ENCODE peak calls at places on chromosomes 5 and 9, in four cellular contexts. K, C, N and I are unnamed samples.

GRCh38 chr9:132752877-132753592 is 82.8 kb downstream of the GTF3C4 start:
- DNase-seq in C (no peak), N (no peak), K (no peak), I (peak; percentile 65)

GRCh38 chr9:138077126-138077525 is 199.5 kb downstream of the CACNA1B start:
- DNase-seq in N (no peak), K (no peak), C (no peak), I (no peak)

GRCh38 chr9:93058357-93059096 is at the start of gene SUSD3:
- DNase-seq in C (no peak), N (peak; percentile 54), K (no peak), I (peak; percentile 93)

GRCh38 chr5:142512680-142513042 is 173.2 kb downstream of the FGF1 start:
- DNase-seq in N (peak; percentile 34), K (peak; percentile 31), C (peak; percentile 62), I (no peak)

GRCh38 chr5:134964359-134965270 is 3.1 kb upstream of the CATSPER3 start:
- DNase-seq in N (peak; percentile 92), C (no peak), K (no peak), I (no peak)

GRCh38 chr9:38251036-38251335 is 141.5 kb upstream of the ALDH1B1 start:
- DNase-seq in K (no peak), C (no peak), N (no peak), I (no peak)

GRCh38 chr9:124258765-124259272 is 1.1 kb downstream of the NEK6 start:
- DNase-seq in K (peak; percentile 33), C (no peak), N (peak; percentile 23), I (peak; percentile 61)

GRCh38 chr5:40384782-40385390 is 294.8 kb upstream of the PTGER4 start:
- DNase-seq in C (no peak), K (no peak), N (no peak), I (no peak)

GRCh38 chr9:94076557-94076956 is 7.7 kb upstream of the PTPDC1 start:
- DNase-seq in N (no peak), C (no peak), K (no peak), I (no peak)

GRCh38 chr5:96934291-96934694 is 1.6 kb upstream of the LNPEP start:
- DNase-seq in K (no peak), N (peak; percentile 17), C (peak; percentile 42), I (peak; percentile 8)

GRCh38 chr5:180784497-180785097 is 18.0 kb downstream of the MGAT1 start:
- DNase-seq in K (peak; percentile 57), N (peak; percentile 70), C (peak; percentile 87), I (peak; percentile 50)

GRCh38 chr5:34494111-34494755 is 161.9 kb upstream of the RAI14 start:
- DNase-seq in N (no peak), K (no peak), C (peak; percentile 87), I (no peak)

GRCh38 chr5:170011751-170012150 is 31.5 kb upstream of the INSYN2B start:
- DNase-seq in K (peak; percentile 4), C (no peak), N (no peak), I (no peak)

GRCh38 chr5:78647838-78648358 is 674 bp downstream of the LHFPL2 start:
- DNase-seq in C (peak; percentile 54), N (no peak), K (peak; percentile 50), I (peak; percentile 78)

GRCh38 chr9:18467696-18468095 is 6.3 kb upstream of the ADAMTSL1 start:
- DNase-seq in N (no peak), C (no peak), K (no peak), I (no peak)

GRCh38 chr5:92977766-92978555 is 603.1 kb downstream of the NR2F1-AS1 start:
- DNase-seq in C (no peak), N (no peak), K (no peak), I (no peak)

GRCh38 chr5:55234171-55234700 is 828 bp upstream of the CCNO start:
- DNase-seq in K (peak; percentile 47), C (peak; percentile 19), N (no peak), I (peak; percentile 62)

GRCh38 chr9:70110194-70111041 is 66.8 kb downstream of the MAMDC2 start:
- DNase-seq in C (peak; percentile 83), N (no peak), K (no peak), I (no peak)

GRCh38 chr5:57493034-57493433 is 10.4 kb upstream of the ACTBL2 start:
- DNase-seq in N (no peak), K (no peak), C (no peak), I (no peak)

GRCh38 chr5:57495688-57496087 is 13.1 kb upstream of the ACTBL2 start:
- DNase-seq in N (no peak), K (no peak), C (no peak), I (peak; percentile 32)

GRCh38 chr5:57497733-57498132 is 15.1 kb upstream of the ACTBL2 start:
- DNase-seq in C (no peak), N (no peak), K (no peak), I (no peak)

GRCh38 chr5:57494104-57495098 is 11.8 kb upstream of the ACTBL2 start:
- DNase-seq in N (peak; percentile 13), C (peak; percentile 98), K (peak; percentile 97), I (no peak)

DNA sequence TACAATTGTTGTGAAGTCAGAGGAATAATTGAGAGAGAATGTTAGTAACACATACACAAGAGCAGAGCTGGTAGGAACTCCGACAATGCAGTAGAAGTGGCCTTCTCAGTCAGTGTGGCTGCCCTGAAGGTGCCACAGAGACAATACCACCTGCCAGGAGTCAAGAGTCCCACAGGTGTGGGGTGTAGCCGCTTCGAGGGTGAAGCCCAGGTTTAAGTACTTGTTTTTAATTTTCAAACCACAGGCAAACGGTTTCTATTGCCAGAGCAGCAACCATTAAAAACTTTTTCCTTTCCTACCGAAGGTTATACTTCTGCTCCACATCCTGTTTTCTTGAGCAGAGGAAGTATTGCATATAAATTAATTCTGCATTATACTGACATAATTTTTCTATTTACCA is 12.7 kb upstream of the ACTBL2 start:
- DNase-seq in C (no peak), N (no peak), K (no peak), I (no peak)
- H2AFZ ChIP-seq in C (peak overlapping the region; percentile 69), N (no peak overlapping the region), K (peak overlapping the region; percentile 66), I (no peak overlapping the region)

DNA sequence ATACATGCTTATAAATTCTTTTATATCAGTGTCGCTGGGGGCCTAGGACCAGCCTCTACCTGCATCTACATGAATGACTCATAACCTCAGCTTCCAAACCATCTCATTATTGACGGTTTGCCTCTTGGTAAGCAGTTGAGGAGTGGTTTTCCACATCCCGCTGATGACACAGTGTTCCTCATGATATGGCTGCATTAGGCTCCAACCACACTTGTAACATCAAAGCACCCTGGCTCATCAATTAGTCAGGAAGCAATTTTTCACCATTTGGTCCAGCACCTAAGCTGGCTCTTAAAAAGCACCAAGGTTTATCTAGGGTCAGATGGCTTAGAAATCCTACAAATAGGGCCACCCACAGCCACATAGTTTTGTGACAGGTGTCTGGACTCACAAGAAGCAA is 402.4 kb downstream of the ARHGEF28 start:
- DNase-seq in N (no peak), C (peak; percentile 18), K (peak; percentile 96), I (no peak)
- H3K4me3 ChIP-seq in N (no peak overlapping the region), C (no peak overlapping the region), K (no peak overlapping the region), I (no peak overlapping the region)

GRCh38 chr9:33220681-33221567 is 19.0 kb upstream of the SPINK4 start:
- DNase-seq in K (no peak), C (no peak), N (no peak), I (no peak)
- H2AFZ ChIP-seq in K (no peak overlapping the region), C (no peak overlapping the region), N (no peak overlapping the region), I (peak overlapping the region; percentile 17)

GRCh38 chr9:88258587-88258986 is 120.3 kb upstream of the SPATA31C2 start:
- DNase-seq in C (no peak), K (no peak), N (no peak), I (no peak)
- H3K4me3 ChIP-seq in C (no peak overlapping the region), K (no peak overlapping the region), N (no peak overlapping the region), I (no peak overlapping the region)

GRCh38 chr5:39191216-39191615 is 28.1 kb downstream of the FYB1 start:
- DNase-seq in K (no peak), N (no peak), C (no peak), I (no peak)
- H2AFZ ChIP-seq in K (no peak overlapping the region), N (no peak overlapping the region), C (no peak overlapping the region), I (no peak overlapping the region)